ENCODE peak calls at places on chromosomes 11 and 22, in five cellular contexts. Y is lower lobe of right lung, F is neural progenitor cell, L is IMR-90, J is GM23248. E is an unnamed sample.

GRCh38 chr11:23995891-23996290 is 501.0 kb upstream of the LUZP2 start:
- DNase-seq in J (no peak), F (no peak), Y (no peak), L (peak; percentile 96), E (no peak)

GRCh38 chr11:2382927-2383822 is 6.1 kb downstream of the CD81 start:
- DNase-seq in J (peak; percentile 83), Y (no peak), F (no peak), L (peak; percentile 63), E (no peak)

GRCh38 chr11:14413307-14414072 is 54.5 kb upstream of the RRAS2 start:
- DNase-seq in Y (no peak), F (peak; percentile 67), L (peak; percentile 58), J (peak; percentile 89), E (no peak)

GRCh38 chr22:26658671-26659478 is 1.5 kb downstream of the MIAT start:
- DNase-seq in F (peak; percentile 94), L (peak; percentile 97), J (peak; percentile 93), Y (no peak), E (peak; percentile 82)

GRCh38 chr11:82932564-82932963 is 31.0 kb downstream of the DDIAS start:
- DNase-seq in Y (no peak), J (no peak), F (no peak), L (no peak), E (no peak)

GRCh38 chr11:134120143-134120850 is 51.4 kb downstream of the JAM3 start:
- DNase-seq in L (peak; percentile 97), J (peak; percentile 97), Y (no peak), F (no peak), E (no peak)

GRCh38 chr11:96842731-96843130 is 452.9 kb downstream of the JRKL start:
- DNase-seq in L (no peak), Y (no peak), J (no peak), F (no peak), E (no peak)

GRCh38 chr22:49553076-49553475 is 274.6 kb downstream of the BRD1 start:
- DNase-seq in Y (no peak), F (no peak), J (no peak), L (no peak), E (peak; percentile 22)

GRCh38 chr22:22818202-22818538 is 69.4 kb upstream of the IGLL5 start:
- DNase-seq in L (no peak), F (no peak), J (no peak), Y (no peak), E (no peak)

GRCh38 chr11:91136631-91137030 is 913.8 kb upstream of the CHORDC1 start:
- DNase-seq in J (no peak), F (no peak), Y (no peak), L (peak; percentile 7), E (no peak)

GRCh38 chr11:64124147-64124546 is 41.8 kb downstream of the MACROD1 start:
- DNase-seq in Y (no peak), J (no peak), F (no peak), L (no peak), E (no peak)

GRCh38 chr11:131204984-131205383 is 165.4 kb upstream of the NTM start:
- DNase-seq in Y (no peak), F (peak; percentile 51), L (no peak), J (no peak), E (no peak)

GRCh38 chr11:128453444-128454336 is 133.7 kb downstream of the ETS1 start:
- DNase-seq in J (peak; percentile 98), Y (no peak), F (no peak), L (peak; percentile 99), E (peak; percentile 80)

GRCh38 chr11:73416711-73417265 is 40.6 kb downstream of the RELT start:
- DNase-seq in J (peak; percentile 80), L (peak; percentile 39), F (no peak), Y (no peak), E (no peak)

GRCh38 chr11:45927332-45927683 is 4.9 kb downstream of the LARGE2 start:
- DNase-seq in Y (no peak), F (no peak), L (no peak), J (no peak), E (no peak)

GRCh38 chr11:31369348-31370329 is at the start of the genes DCDC1 and DNAJC24:
- DNase-seq in Y (peak; percentile 95), L (peak; percentile 91), F (peak; percentile 98), J (peak; percentile 97), E (peak; percentile 93)

GRCh38 chr11:123188508-123189165 is 6.4 kb downstream of the CLMP start:
- DNase-seq in J (peak; percentile 88), L (peak; percentile 99), F (peak; percentile 64), Y (no peak), E (no peak)

GRCh38 chr11:86952221-86952875 is 2.8 kb downstream of the FZD4 start:
- DNase-seq in L (no peak), F (no peak), Y (no peak), J (no peak), E (no peak)

GRCh38 chr22:31957970-31958594 is 13.7 kb downstream of the YWHAH start:
- DNase-seq in J (no peak), L (no peak), Y (no peak), F (no peak), E (no peak)

GRCh38 chr11:72221386-72221785 is 3.2 kb upstream of the INPPL1 start:
- DNase-seq in Y (no peak), J (no peak), F (no peak), L (no peak), E (no peak)

GRCh38 chr11:130897262-130898182 is 18.8 kb downstream of the SNX19 start:
- DNase-seq in L (peak; percentile 99), Y (peak; percentile 65), J (peak; percentile 96), F (no peak), E (no peak)

GRCh38 chr11:35145249-35145648 is 6.3 kb downstream of the CD44 start:
- DNase-seq in Y (no peak), F (no peak), J (peak; percentile 71), L (peak; percentile 60), E (no peak)

GRCh38 chr11:27532652-27533325 is 26.2 kb upstream of the LIN7C start:
- DNase-seq in Y (no peak), J (peak; percentile 43), L (peak; percentile 9), F (no peak), E (no peak)

GRCh38 chr22:48649031-48649430 is 1178.6 kb downstream of the BRD1 start:
- DNase-seq in L (no peak), F (no peak), J (no peak), Y (no peak), E (no peak)

GRCh38 chr11:135074397-135074998 is 662.5 kb upstream of the B3GAT1 start:
- DNase-seq in L (no peak), F (peak; percentile 27), J (no peak), Y (no peak), E (no peak)

GRCh38 chr11:3853935-3854659 is 1.4 kb upstream of the STIM1 start:
- DNase-seq in L (no peak), F (no peak), Y (peak; percentile 57), J (no peak), E (peak; percentile 5)
- H3K27ac ChIP-seq in L (peak overlapping the region; percentile 25), F (no peak overlapping the region), Y (peak overlapping the region; percentile 96), J (no peak overlapping the region), E (no peak overlapping the region)

GRCh38 chr22:19761500-19762314 is 1.1 kb downstream of the TBX1 start:
- DNase-seq in J (peak; percentile 65), L (no peak), F (peak; percentile 61), Y (no peak), E (no peak)
- H3K27me3 ChIP-seq in J (no peaks in the 10 kb centered on the region), L (peaks cover 93% of the 10 kb centered on the region), F (peaks cover 99% of the 10 kb centered on the region), Y (peaks cover 91% of the 10 kb centered on the region), E (peaks cover 92% of the 10 kb centered on the region)

DNA sequence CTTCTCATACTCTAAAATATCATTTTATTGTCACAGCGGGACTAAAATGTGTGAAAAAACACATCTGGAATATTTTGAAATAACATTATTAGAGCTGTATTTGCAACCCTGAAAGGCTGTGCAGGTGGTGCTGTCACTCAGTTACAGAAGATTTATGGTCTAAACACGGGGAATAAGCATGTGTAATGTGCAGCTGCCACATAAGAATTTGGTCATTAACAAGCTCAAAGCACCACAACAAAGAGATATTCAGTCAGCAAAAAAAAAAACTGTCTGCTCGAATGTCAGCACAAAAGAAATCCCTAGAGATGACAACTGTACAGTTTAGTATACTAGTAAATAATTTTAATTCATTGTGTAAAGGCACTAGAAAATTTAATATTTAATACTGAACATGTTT is 31.3 kb downstream of the TMEM123 start:
- DNase-seq in Y (no peak), F (no peak), L (no peak), J (no peak), E (no peak)
- H3K27ac ChIP-seq in Y (no peak overlapping the region), F (no peak overlapping the region), L (no peak overlapping the region), J (no peak overlapping the region), E (peak overlapping the region; percentile 91)

GRCh38 chr22:45292675-45293402 is 8.1 kb downstream of the UPK3A start:
- DNase-seq in L (no peak), Y (no peak), J (no peak), F (no peak), E (no peak)

GRCh38 chr22:45294030-45294429 is 9.3 kb downstream of the UPK3A start:
- DNase-seq in L (no peak), Y (no peak), J (no peak), F (no peak), E (no peak)

GRCh38 chr22:45298934-45299505 is 10.7 kb upstream of the FAM118A start:
- DNase-seq in Y (no peak), J (no peak), L (peak; percentile 11), F (no peak), E (no peak)

GRCh38 chr22:45296628-45297297 is 12.0 kb downstream of the UPK3A start:
- DNase-seq in F (no peak), J (no peak), Y (no peak), L (no peak), E (no peak)

DNA sequence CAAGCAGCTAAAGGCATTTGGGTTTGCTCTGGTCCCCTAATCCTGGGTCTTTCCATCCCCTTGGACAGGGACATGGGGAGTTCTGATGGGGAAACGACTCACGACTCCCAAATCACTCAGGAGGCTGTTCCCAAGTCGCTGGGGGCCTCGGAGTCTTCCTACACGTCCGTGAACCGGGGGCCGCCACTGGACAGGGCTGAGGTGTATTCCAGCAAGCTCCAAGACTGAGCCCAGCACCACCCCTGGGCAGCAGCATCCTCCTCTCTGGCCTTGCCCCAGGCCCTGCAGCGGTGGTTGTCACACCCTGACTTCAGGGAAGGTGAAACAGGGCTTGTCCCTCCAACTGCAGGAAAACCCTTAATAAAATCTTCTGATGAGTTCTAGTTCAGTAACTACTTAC is 10.7 kb downstream of the UPK3A start:
- DNase-seq in Y (no peak), L (no peak), F (no peak), J (no peak), E (no peak)
- H3K27me3 ChIP-seq in Y (no peaks in the 10 kb centered on the region), L (no peaks in the 10 kb centered on the region), F (peaks cover 7% of the 10 kb centered on the region), J (no peaks in the 10 kb centered on the region), E (no peaks in the 10 kb centered on the region)

E was measured in dorsolateral prefrontal cortex.